ENCODE peak calls at places on chromosomes 11 and 22, in seven cellular contexts. M is right atrium auricular region, O is thyroid gland, G is fibroblast of lung, F is pancreas, I is A673, B is heart left ventricle. L is an unnamed sample. For H3K4me1 and H3K9me3, the result is how much of the 10 kb centered on the place peaks cover.

GRCh38 chr11:110728476-110728875 is 16.2 kb upstream of the ARHGAP20 start:
- DNase-seq in M (no peak), O (peak), G (no peak), F (no peak), I (no peak), B (no peak), L (no peak)

GRCh38 chr22:25232301-25232700 is 12.9 kb downstream of the CRYBB2 start:
- DNase-seq in M (no peak), O (no peak), G (peak), F (no peak), I (no peak), B (no peak), L (no peak)

GRCh38 chr11:86162257-86162656 is 82.3 kb upstream of the EED start:
- DNase-seq in M (peak), O (peak), G (peak), F (no peak), I (no peak), B (no peak), L (no peak)

GRCh38 chr11:119297938-119298337 is 19.0 kb downstream of the MCAM start:
- DNase-seq in M (no peak), O (no peak), G (no peak), F (no peak), I (no peak), B (no peak), L (no peak)

GRCh38 chr22:17785185-17786184 is 11.2 kb upstream of the BID start:
- DNase-seq in M (no peak), O (peak), G (peak), F (peak), I (peak), B (no peak), L (peak)

GRCh38 chr22:45896153-45896951 is 80.6 kb downstream of the WNT7B start:
- DNase-seq in M (no peak), O (peak), G (no peak), F (no peak), I (no peak), B (no peak), L (no peak)

GRCh38 chr11:77081381-77081851 is 14.6 kb downstream of the CAPN5 start:
- DNase-seq in M (no peak), O (no peak), G (no peak), F (no peak), I (no peak), B (no peak), L (no peak)

GRCh38 chr11:75475767-75476650 is 43.0 kb upstream of the KLHL35 start:
- DNase-seq in M (peak), O (peak), G (peak), F (peak), I (no peak), B (peak), L (peak)

GRCh38 chr11:110955797-110956196 is 243.6 kb upstream of the ARHGAP20 start:
- DNase-seq in M (no peak), O (no peak), G (no peak), F (no peak), I (no peak), B (no peak), L (no peak)

GRCh38 chr11:124670732-124671131 is 2.8 kb downstream of the SIAE start:
- DNase-seq in M (no peak), O (no peak), G (peak), F (no peak), I (peak), B (no peak), L (no peak)

GRCh38 chr11:79263001-79263400 is 177.8 kb downstream of the TENM4 start:
- DNase-seq in M (no peak), O (no peak), G (peak), F (no peak), I (peak), B (peak), L (no peak)

GRCh38 chr11:43957571-43957970 is 15.1 kb downstream of the C11orf96 start:
- DNase-seq in M (peak), O (no peak), G (no peak), F (no peak), I (no peak), B (no peak), L (no peak)

GRCh38 chr22:42180349-42180842 is 49.8 kb upstream of the CYP2D6 start:
- DNase-seq in M (peak), O (peak), G (peak), F (no peak), I (no peak), B (no peak), L (peak)

GRCh38 chr11:11776714-11777113 is 65.1 kb upstream of the USP47 start:
- DNase-seq in M (no peak), O (no peak), G (no peak), F (no peak), I (no peak), B (no peak), L (no peak)

GRCh38 chr22:44916281-44917231 is 93.2 kb downstream of the PHF21B start:
- DNase-seq in M (no peak), O (no peak), G (no peak), F (no peak), I (no peak), B (no peak), L (no peak)

GRCh38 chr11:95283653-95284052 is 52.7 kb upstream of the SESN3 start:
- DNase-seq in M (no peak), O (no peak), G (peak), F (no peak), I (no peak), B (no peak), L (no peak)

GRCh38 chr11:73999581-74000306 is 9.1 kb downstream of the UCP3 start:
- DNase-seq in M (no peak), O (peak), G (no peak), F (no peak), I (no peak), B (no peak), L (no peak)

GRCh38 chr22:30204015-30204741 is 42.4 kb downstream of the LIF start:
- DNase-seq in M (no peak), O (no peak), G (no peak), F (peak), I (no peak), B (no peak), L (no peak)

GRCh38 chr11:46006418-46007070 is 84.1 kb downstream of the LARGE2 start:
- DNase-seq in M (no peak), O (peak), G (peak), F (peak), I (peak), B (peak), L (peak)

GRCh38 chr11:65436412-65437032 is 13.9 kb downstream of the NEAT1 start:
- DNase-seq in M (peak), O (peak), G (no peak), F (no peak), I (no peak), B (peak), L (peak)

GRCh38 chr11:131910491-131911387 is 540.3 kb downstream of the NTM start:
- DNase-seq in M (no peak), O (peak), G (peak), F (no peak), I (peak), B (no peak), L (no peak)

GRCh38 chr11:65851083-65851579 is 6.8 kb downstream of the CFL1 start:
- DNase-seq in M (no peak), O (no peak), G (no peak), F (peak), I (peak), B (no peak), L (peak)

GRCh38 chr11:114059984-114060401 is 482 bp downstream of the ZBTB16 start:
- DNase-seq in M (no peak), O (no peak), G (peak), F (peak), I (peak), B (peak), L (peak)

GRCh38 chr22:42296381-42296853 is 26.0 kb upstream of the TCF20 start:
- DNase-seq in M (no peak), O (peak), G (no peak), F (peak), I (peak), B (peak), L (no peak)

GRCh38 chr11:10314199-10315072 is 9.6 kb downstream of the ADM start:
- DNase-seq in M (no peak), O (peak), G (peak), F (no peak), I (peak), B (no peak), L (peak)

GRCh38 chr11:72576661-72577060 is 97.6 kb downstream of the PDE2A start:
- DNase-seq in M (no peak), O (no peak), G (no peak), F (no peak), I (no peak), B (no peak), L (no peak)

GRCh38 chr22:31952459-31952858 is 8.1 kb downstream of the YWHAH start:
- DNase-seq in M (no peak), O (no peak), G (peak), F (no peak), I (no peak), B (no peak), L (no peak)

GRCh38 chr11:2375341-2375853 is 1.7 kb upstream of the CD81 start:
- DNase-seq in M (no peak), O (peak), G (no peak), F (peak), I (no peak), B (peak), L (no peak)

GRCh38 chr11:116510886-116511650 is 261.7 kb downstream of the BUD13 start:
- DNase-seq in M (no peak), O (no peak), G (no peak), F (no peak), I (no peak), B (no peak), L (no peak)

GRCh38 chr11:107397357-107397756 is 60.3 kb downstream of the CWF19L2 start:
- DNase-seq in M (no peak), O (no peak), G (no peak), F (no peak), I (peak), B (no peak), L (peak)

GRCh38 chr22:38830026-38830844 is 13.6 kb downstream of the NPTXR start:
- DNase-seq in M (no peak), O (no peak), G (no peak), F (no peak), I (no peak), B (no peak), L (no peak)

GRCh38 chr11:134402910-134403309 is 9.1 kb downstream of the B3GAT1 start:
- DNase-seq in M (no peak), O (no peak), G (no peak), F (no peak), I (no peak), B (no peak), L (no peak)

GRCh38 chr11:64763804-64764611 is 4.2 kb upstream of the PYGM start:
- DNase-seq in M (no peak), O (no peak), G (no peak), F (no peak), I (no peak), B (no peak), L (peak)

GRCh38 chr11:75874942-75875341 is 59.9 kb downstream of the UVRAG start:
- DNase-seq in M (no peak), O (no peak), G (no peak), F (no peak), I (no peak), B (no peak), L (no peak)

GRCh38 chr11:134486704-134487103 is 74.7 kb upstream of the B3GAT1 start:
- DNase-seq in M (no peak), O (no peak), G (no peak), F (no peak), I (no peak), B (no peak), L (no peak)

GRCh38 chr11:110587129-110587528 is 125.1 kb downstream of the ARHGAP20 start:
- DNase-seq in M (no peak), O (no peak), G (no peak), F (no peak), I (no peak), B (no peak), L (no peak)

GRCh38 chr11:31412946-31413345 is 43.3 kb downstream of the DNAJC24 start:
- DNase-seq in M (no peak), O (no peak), G (peak), F (no peak), I (peak), B (no peak), L (no peak)

GRCh38 chr11:33168605-33169240 is 7.4 kb upstream of the CSTF3 start:
- DNase-seq in M (no peak), O (no peak), G (peak), F (no peak), I (no peak), B (no peak), L (peak)

GRCh38 chr11:67273260-67273990 is 7.2 kb downstream of the GRK2 start:
- DNase-seq in M (no peak), O (no peak), G (no peak), F (no peak), I (peak), B (peak), L (no peak)
- H3K4me3 ChIP-seq in M (no peak), O (no peak), G (no peak), F (no peak), I (no peak), B (no peak), L (no peak)

GRCh38 chr11:96648991-96649390 is 259.2 kb downstream of the JRKL start:
- DNase-seq in M (no peak), O (no peak), G (no peak), F (no peak), I (no peak), B (no peak), L (no peak)
- H3K4me1 ChIP-seq in M (under half), O (under half), G (under half), F (under half), I (under half), B (under half), L (under half)

GRCh38 chr22:10727393-10727792 is 4800.6 kb upstream of the OR11H1 start:
- DNase-seq in M (no peak), O (no peak), G (no peak), F (no peak), I (no peak), B (no peak), L (no peak)
- H3K9me3 ChIP-seq in M (under half), O (under half), G (under half), F (under half), I (half or more), B (half or more), L (under half)

GRCh38 chr22:23184764-23185113 is 4.4 kb downstream of the BCR start:
- DNase-seq in M (no peak), O (no peak), G (no peak), F (no peak), I (no peak), B (no peak), L (no peak)

GRCh38 chr22:23182289-23183106 is 2.2 kb downstream of the BCR start:
- DNase-seq in M (no peak), O (peak), G (no peak), F (no peak), I (peak), B (no peak), L (no peak)

GRCh38 chr22:23183107-23183698 is 2.9 kb downstream of the BCR start:
- DNase-seq in M (peak), O (peak), G (peak), F (peak), I (peak), B (peak), L (peak)

GRCh38 chr22:23181763-23182288 is 1.5 kb downstream of the BCR start:
- DNase-seq in M (no peak), O (no peak), G (no peak), F (no peak), I (no peak), B (no peak), L (no peak)

DNA sequence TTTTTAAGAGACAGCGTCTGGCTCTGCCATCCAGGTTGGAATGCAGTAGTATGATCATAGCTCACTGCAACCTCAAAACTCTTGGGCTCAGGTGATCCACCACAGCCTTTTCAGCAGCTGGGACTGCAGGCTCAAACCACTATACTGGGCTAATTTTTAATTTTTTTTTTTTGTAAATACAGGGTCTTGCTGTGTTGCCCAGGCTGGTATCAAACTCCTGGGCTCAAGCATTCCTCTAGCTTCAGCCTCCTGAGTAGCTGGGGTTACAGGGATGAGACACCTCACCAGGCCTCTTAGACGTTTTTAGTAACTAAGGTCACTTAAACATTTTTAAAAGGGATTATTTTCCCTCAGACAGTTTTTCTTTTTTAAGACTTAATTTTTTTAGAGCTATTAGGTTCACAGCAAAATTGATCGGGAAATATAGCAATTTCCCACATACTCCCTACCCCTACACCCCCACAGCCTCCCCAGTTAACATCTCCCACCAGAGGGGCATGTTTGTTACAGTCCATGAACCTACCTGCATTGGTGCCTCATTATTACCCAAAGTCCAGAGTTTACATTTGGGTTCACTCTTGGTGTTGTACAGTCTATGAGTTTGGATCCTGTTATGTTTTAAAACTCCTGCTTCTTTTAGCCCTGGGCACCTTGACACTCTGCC is 3.9 kb downstream of the BCR start:
- DNase-seq in M (no peak), O (peak), G (no peak), F (no peak), I (no peak), B (no peak), L (no peak)
- H3K4me3 ChIP-seq in M (no peak), O (peak), G (peak), F (no peak), I (no peak), B (peak), L (no peak)

GRCh38 chr22:20018001-20018400 is 1.4 kb upstream of the ARVCF start:
- DNase-seq in M (no peak), O (no peak), G (no peak), F (no peak), I (no peak), B (no peak), L (no peak)
- H3K4me1 ChIP-seq in M (half or more), O (half or more), G (under half), F (under half), I (under half), B (under half), L (under half)

GRCh38 chr22:47967841-47968240 is 1205.4 kb downstream of the TBC1D22A start:
- DNase-seq in M (no peak), O (no peak), G (no peak), F (no peak), I (no peak), B (no peak), L (no peak)
- H3K9me3 ChIP-seq in M (under half), O (under half), G (under half), F (under half), I (under half), B (under half), L (under half)

GRCh38 chr11:70825893-70826540 is 426.4 kb downstream of the SHANK2 start:
- DNase-seq in M (no peak), O (peak), G (no peak), F (no peak), I (no peak), B (no peak), L (no peak)
- H3K4me3 ChIP-seq in M (peak), O (peak), G (no peak), F (peak), I (no peak), B (peak), L (no peak)

DNA sequence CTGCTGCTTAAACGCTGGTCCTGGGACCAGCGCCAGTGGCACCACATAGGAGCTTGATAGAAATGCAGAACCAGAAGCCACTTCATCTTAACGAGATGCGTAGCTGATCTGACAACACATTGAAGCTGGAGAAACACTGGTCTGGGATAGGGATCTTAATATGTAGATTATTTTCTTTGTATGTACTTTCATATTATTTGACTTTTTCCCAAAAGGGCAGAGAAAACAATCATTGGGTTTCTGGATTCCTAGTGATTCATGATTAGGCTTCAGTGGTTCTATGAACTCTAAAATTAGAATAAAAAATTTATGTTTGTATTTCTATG is 12.3 kb downstream of the MPEG1 start:
- DNase-seq in M (no peak), O (no peak), G (no peak), F (no peak), I (peak), B (no peak), L (no peak)
- H3K4me1 ChIP-seq in M (under half), O (under half), G (under half), F (under half), I (under half), B (under half), L (under half)

L was measured in small intestine.